ENCODE peak calls at places on chromosome 5, in five cellular contexts. F is anterior cingulate cortex; M is cardiac muscle cell; G is NCI-H1092 treated with DMSO at 0.1 percent for 48 hours; T is activated T-helper 1 cell treated with anti-CD3 and anti-CD28 coated beads, Interleukin-12 subunit alpha, Interleukin-12 subunit beta, Interleukin-2, Interleukin-4 antibody, amounts not matched to agents 30 ng/mL and 10 ng/mL and 1 ng/mL, durations not matched to agents 14 hours and 24 hours and 36 hours. L is an unnamed sample.

GRCh38 chr5:136225796-136226195 is 32.8 kb upstream of the SMIM32 start:
- DNase-seq in F (no peak), M (no peak), G (no peak), T (no peak), L (no peak)

GRCh38 chr5:3351581-3352442 is 243.8 kb upstream of the IRX1 start:
- DNase-seq in M (no peak), T (no peak), F (no peak), G (no peak), L (no peak)

GRCh38 chr5:76583163-76584047 is 39.8 kb downstream of the F2RL2 start:
- DNase-seq in T (no peak), G (no peak), M (no peak), F (no peak), L (no peak)

GRCh38 chr5:15927710-15928380 is 251.7 kb downstream of the MARCHF11 start:
- DNase-seq in M (no peak), T (no peak), F (no peak), G (no peak), L (no peak)

GRCh38 chr5:52989025-52989780 is at the start of gene ITGA2:
- DNase-seq in M (peak; percentile 62), T (peak; percentile 27), F (peak; percentile 7), G (no peak), L (peak; percentile 17)

GRCh38 chr5:73434461-73434860 is 14.1 kb downstream of the FOXD1 start:
- DNase-seq in T (no peak), F (no peak), G (no peak), M (no peak), L (no peak)

GRCh38 chr5:127326438-127326837 is 35.8 kb downstream of the MEGF10 start:
- DNase-seq in T (no peak), F (no peak), G (no peak), M (no peak), L (no peak)

GRCh38 chr5:145825751-145826180 is 9.4 kb downstream of the PRELID2 start:
- DNase-seq in M (peak; percentile 61), F (no peak), G (peak; percentile 37), T (no peak), L (peak; percentile 67)

GRCh38 chr5:86500947-86501346 is 116.8 kb upstream of the COX7C start:
- DNase-seq in F (no peak), T (no peak), G (no peak), M (peak; percentile 25), L (no peak)